ENCODE peak calls at places on chromosomes 5 and 9, in nine cellular contexts. K is foreskin fibroblast; O is activated T-helper 9 cell treated with anti-CD3 and anti-CD28 coated beads, Interleukin-2, amount 50 U/mL, for 16 hours; Z is HCEC 1CT; L is stimulated activated CD4-positive, alpha-beta T cell treated with anti-CD3 and anti-CD28 coated beads, Interleukin-15, amount 100 ng/mL, for 24 hours; W is stimulated activated CD8-positive, alpha-beta memory T cell treated with anti-CD3 and anti-CD28 coated beads, Interleukin-7, amount 100 ng/mL, for 1 hour; R is lower leg skin; D is T-cell; V is H54. P is an unnamed sample.

GRCh38 chr9:21777701-21778100 is 24.7 kb upstream of the MTAP start:
- DNase-seq in K (peak), O (no peak), Z (peak), L (no peak), W (no peak), R (no peak), D (no peak), V (no peak), P (peak)

GRCh38 chr5:178637356-178638069 is 10.7 kb upstream of the CLK4 start:
- DNase-seq in K (no peak), O (no peak), Z (no peak), L (no peak), W (no peak), R (no peak), D (no peak), V (no peak), P (no peak)

GRCh38 chr5:141017943-141018342 is 33.2 kb upstream of the PCDHB1 start:
- DNase-seq in K (no peak), O (no peak), Z (no peak), L (no peak), W (no peak), R (no peak), D (no peak), V (no peak), P (no peak)

GRCh38 chr5:31232273-31232888 is 38.9 kb downstream of the CDH6 start:
- DNase-seq in K (peak), O (no peak), Z (peak), L (no peak), W (no peak), R (no peak), D (no peak), V (peak), P (peak)

GRCh38 chr5:131579917-131580671 is 54.9 kb downstream of the RAPGEF6 start:
- DNase-seq in K (no peak), O (no peak), Z (no peak), L (no peak), W (no peak), R (no peak), D (no peak), V (no peak), P (no peak)

GRCh38 chr5:87853541-87853940 is 415.1 kb downstream of the TMEM161B start:
- DNase-seq in K (no peak), O (no peak), Z (no peak), L (no peak), W (no peak), R (no peak), D (no peak), V (no peak), P (no peak)

GRCh38 chr5:80569961-80570786 is at the start of gene ANKRD34B:
- DNase-seq in K (peak), O (no peak), Z (no peak), L (peak), W (no peak), R (no peak), D (no peak), V (no peak), P (no peak)

GRCh38 chr5:143217065-143217803 is 186.3 kb downstream of the NR3C1 start:
- DNase-seq in K (no peak), O (no peak), Z (peak), L (peak), W (no peak), R (no peak), D (no peak), V (no peak), P (peak)

GRCh38 chr9:121681404-121681803 is 30.0 kb downstream of the DAB2IP start:
- DNase-seq in K (no peak), O (no peak), Z (no peak), L (no peak), W (no peak), R (no peak), D (no peak), V (no peak), P (no peak)

GRCh38 chr9:127963359-127964064 is 17.3 kb downstream of the EEIG1 start:
- DNase-seq in K (no peak), O (no peak), Z (no peak), L (peak), W (no peak), R (no peak), D (no peak), V (no peak), P (no peak)